ENCODE peak calls at places on chromosomes 5 and 9, in eight cellular contexts. H, M, I, S, R, B, Q and F are unnamed samples.

GRCh38 chr5:148740966-148741742 is 85.3 kb upstream of the ADRB2 start:
- DNase-seq in H (no peak), M (peak; percentile 41), I (peak; percentile 86), S (peak; percentile 53), R (peak; percentile 52), B (no peak), Q (no peak), F (peak; percentile 31)

GRCh38 chr5:156824800-156825199 is 25.3 kb upstream of the PPP1R2B start:
- DNase-seq in H (peak; percentile 16), M (peak; percentile 15), I (peak; percentile 53), S (peak; percentile 50), R (no peak), B (no peak), Q (no peak), F (no peak)

GRCh38 chr9:82148849-82149544 is 160.4 kb downstream of the SPATA31D1 start:
- DNase-seq in H (no peak), M (peak; percentile 99), I (peak; percentile 90), S (peak; percentile 31), R (peak; percentile 67), B (no peak), Q (no peak), F (no peak)

GRCh38 chr9:125961037-125961436 is 213.9 kb downstream of the PBX3 start:
- DNase-seq in H (no peak), M (no peak), I (no peak), S (peak; percentile 19), R (no peak), B (no peak), Q (no peak), F (no peak)

GRCh38 chr5:57770029-57770428 is 287.4 kb upstream of the ACTBL2 start:
- DNase-seq in H (no peak), M (no peak), I (no peak), S (no peak), R (no peak), B (no peak), Q (no peak), F (no peak)

GRCh38 chr5:71681282-71681681 is 37.8 kb upstream of the CARTPT start:
- DNase-seq in H (no peak), M (peak; percentile 2), I (no peak), S (no peak), R (peak; percentile 12), B (no peak), Q (no peak), F (no peak)

GRCh38 chr5:111984044-111984443 is 227.1 kb upstream of the NREP start:
- DNase-seq in H (no peak), M (peak; percentile 99), I (peak; percentile 42), S (peak; percentile 23), R (peak; percentile 98), B (no peak), Q (peak; percentile 10), F (no peak)

GRCh38 chr9:124475158-124475867 is 25.1 kb downstream of the ADGRD2 start:
- DNase-seq in H (peak; percentile 80), M (no peak), I (no peak), S (no peak), R (no peak), B (no peak), Q (no peak), F (no peak)

GRCh38 chr9:69400470-69400869 is 75.5 kb downstream of the ENTREP1 start:
- DNase-seq in H (no peak), M (no peak), I (no peak), S (no peak), R (no peak), B (no peak), Q (no peak), F (no peak)

GRCh38 chr9:79611091-79611614 is 39.4 kb downstream of the TLE4 start:
- DNase-seq in H (no peak), M (peak; percentile 99), I (peak; percentile 30), S (no peak), R (peak; percentile 81), B (no peak), Q (no peak), F (no peak)

GRCh38 chr5:109143001-109143400 is 266.8 kb downstream of the PJA2 start:
- DNase-seq in H (no peak), M (no peak), I (peak; percentile 11), S (no peak), R (no peak), B (no peak), Q (no peak), F (no peak)

GRCh38 chr9:12771891-12772290 is 2.9 kb upstream of the LURAP1L start:
- DNase-seq in H (no peak), M (peak; percentile 43), I (no peak), S (no peak), R (peak; percentile 53), B (no peak), Q (no peak), F (no peak)

GRCh38 chr5:126917918-126918623 is 112.3 kb downstream of the MARCHF3 start:
- DNase-seq in H (peak; percentile 11), M (peak; percentile 72), I (peak; percentile 32), S (no peak), R (peak; percentile 64), B (no peak), Q (no peak), F (no peak)

GRCh38 chr5:73748510-73749410 is 122.8 kb downstream of the ARHGEF28 start:
- DNase-seq in H (no peak), M (peak; percentile 54), I (peak; percentile 65), S (no peak), R (peak; percentile 22), B (peak; percentile 57), Q (peak; percentile 60), F (no peak)

GRCh38 chr5:179188636-179189035 is 128.5 kb downstream of the ZNF354C start:
- DNase-seq in H (no peak), M (no peak), I (no peak), S (no peak), R (no peak), B (no peak), Q (no peak), F (no peak)

GRCh38 chr5:179192891-179193470 is 132.8 kb downstream of the ZNF354C start:
- DNase-seq in H (no peak), M (no peak), I (no peak), S (no peak), R (no peak), B (no peak), Q (no peak), F (no peak)

GRCh38 chr5:179192185-179192890 is 132.2 kb downstream of the ZNF354C start:
- DNase-seq in H (peak; percentile 68), M (no peak), I (no peak), S (no peak), R (no peak), B (no peak), Q (no peak), F (no peak)

GRCh38 chr5:179191506-179192184 is 131.5 kb downstream of the ZNF354C start:
- DNase-seq in H (no peak), M (no peak), I (no peak), S (no peak), R (no peak), B (no peak), Q (no peak), F (no peak)

DNA sequence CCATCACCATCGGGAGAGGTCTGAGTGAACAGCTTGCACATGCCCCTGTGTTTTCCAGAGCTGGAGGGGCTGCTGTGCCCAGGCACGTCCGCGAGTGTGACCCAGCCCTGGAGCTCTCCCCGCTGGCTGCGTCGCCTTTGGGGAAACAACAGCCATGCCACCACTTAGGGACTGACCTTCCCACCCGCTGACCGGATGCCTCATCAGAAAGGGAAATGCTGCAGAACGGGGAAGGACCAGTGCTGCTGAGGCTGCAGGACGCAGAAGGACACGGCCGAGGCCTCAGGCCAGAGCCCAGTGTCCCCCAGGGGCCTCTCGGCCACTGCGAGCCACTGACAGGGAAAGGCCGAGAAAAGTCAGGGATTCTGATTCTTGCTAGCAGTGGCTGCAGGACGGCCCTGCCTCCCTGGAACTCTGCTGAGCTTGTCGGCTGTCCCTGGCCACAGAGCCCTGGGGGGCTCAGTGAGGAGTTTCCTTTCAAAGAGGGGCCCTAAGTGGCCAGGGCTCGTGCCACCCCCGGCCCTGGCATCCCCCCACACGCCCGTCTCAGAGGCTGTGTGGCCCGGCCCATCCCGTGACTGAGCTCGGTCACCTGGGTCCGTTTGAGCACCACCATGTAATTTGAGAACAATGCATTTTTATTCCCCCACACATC is 130.8 kb downstream of the ZNF354C start:
- DNase-seq in H (no peak), M (no peak), I (no peak), S (no peak), R (no peak), B (no peak), Q (no peak), F (no peak)
- H3K4me3 ChIP-seq in H (no peak overlapping the region), M (no peak overlapping the region), I (no peak overlapping the region), S (no peak overlapping the region), R (no peak overlapping the region), B (no peak overlapping the region), Q (no peak overlapping the region), F (no peak overlapping the region)

GRCh38 chr5:168341178-168341577 is 49.7 kb downstream of the WWC1 start:
- DNase-seq in H (no peak), M (no peak), I (no peak), S (no peak), R (no peak), B (no peak), Q (no peak), F (no peak)

GRCh38 chr5:168342151-168342825 is 50.8 kb downstream of the WWC1 start:
- DNase-seq in H (no peak), M (peak; percentile 71), I (no peak), S (no peak), R (peak; percentile 8), B (no peak), Q (no peak), F (no peak)

GRCh38 chr5:168340487-168340886 is 49.0 kb downstream of the WWC1 start:
- DNase-seq in H (no peak), M (no peak), I (no peak), S (no peak), R (no peak), B (no peak), Q (no peak), F (no peak)

GRCh38 chr5:168337361-168337760 is 45.9 kb downstream of the WWC1 start:
- DNase-seq in H (no peak), M (no peak), I (no peak), S (no peak), R (no peak), B (no peak), Q (no peak), F (no peak)

GRCh38 chr5:168339151-168340140 is 48.0 kb downstream of the WWC1 start:
- DNase-seq in H (no peak), M (no peak), I (no peak), S (no peak), R (no peak), B (no peak), Q (no peak), F (no peak)
- TF ChIP-seq CTCF in H (peak; percentile 6), M (no peak), I (no peak), S (peak; percentile 15), R (peak; percentile 40), B (no peak), Q (no peak), F (peak; percentile 5)

DNA sequence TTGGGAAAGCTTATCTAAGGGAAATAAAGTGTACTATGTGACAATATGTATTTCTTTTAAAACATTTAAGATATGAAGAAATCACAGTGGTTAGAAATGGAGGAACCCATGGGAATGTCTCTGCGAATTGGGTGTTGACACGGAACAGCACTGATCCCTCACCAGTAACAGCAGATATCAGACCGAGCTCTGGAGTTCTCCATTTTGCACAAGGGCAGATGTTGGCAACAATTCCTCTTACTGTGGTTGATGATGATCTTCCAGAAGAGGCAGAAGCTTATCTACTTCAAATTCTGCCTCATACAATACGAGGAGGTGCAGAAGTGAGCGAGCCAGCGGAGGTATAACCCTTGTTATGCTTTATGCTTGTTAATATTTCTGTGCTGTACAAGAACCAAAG is 69.9 kb downstream of the ADGRV1 start:
- DNase-seq in H (no peak), M (no peak), I (no peak), S (no peak), R (no peak), B (no peak), Q (no peak), F (no peak)
- H3K4me3 ChIP-seq in H (no peak overlapping the region), M (no peak overlapping the region), I (no peak overlapping the region), S (no peak overlapping the region), R (no peak overlapping the region), B (no peak overlapping the region), Q (no peak overlapping the region), F (no peak overlapping the region)

GRCh38 chr5:95951916-95952315 is 9.7 kb downstream of the ELL2 start:
- DNase-seq in H (no peak), M (no peak), I (no peak), S (no peak), R (no peak), B (no peak), Q (no peak), F (no peak)
- TF ChIP-seq CTCF in H (no peak), M (no peak), I (no peak), S (no peak), R (no peak), B (no peak), Q (no peak), F (no peak)